ENCODE peak calls at places on chromosomes 13 and 19, in five cellular contexts. L, C, Z, P and H are unnamed samples.

GRCh38 chr13:28401303-28402056 is 93.4 kb downstream of the FLT1 start:
- DNase-seq in L (no peak), C (no peak), Z (no peak), P (no peak), H (no peak)

GRCh38 chr19:12364391-12365093 is 941 bp downstream of the ZNF442 start:
- DNase-seq in L (no peak), C (peak), Z (peak), P (no peak), H (no peak)

GRCh38 chr13:38687246-38688229 is 661 bp downstream of the FREM2 start:
- DNase-seq in L (peak), C (no peak), Z (peak), P (no peak), H (no peak)

GRCh38 chr13:36345438-36346221 is 564 bp downstream of the SPART start:
- DNase-seq in L (peak), C (peak), Z (peak), P (peak), H (peak)

GRCh38 chr13:24066405-24067292 is 93.9 kb upstream of the SPATA13 start:
- DNase-seq in L (no peak), C (no peak), Z (no peak), P (no peak), H (no peak)

GRCh38 chr19:21022996-21023395 is 2.5 kb downstream of the ZNF430 start:
- DNase-seq in L (no peak), C (no peak), Z (no peak), P (no peak), H (no peak)

GRCh38 chr19:44303976-44304568 is 753 bp downstream of the ZNF235 start:
- DNase-seq in L (no peak), C (no peak), Z (peak), P (no peak), H (no peak)

GRCh38 chr19:36378625-36379509 is at the start of gene ZFP14:
- DNase-seq in L (peak), C (peak), Z (peak), P (peak), H (peak)

GRCh38 chr13:78022164-78022877 is 103.7 kb upstream of the EDNRB start:
- DNase-seq in L (no peak), C (peak), Z (peak), P (peak), H (peak)

GRCh38 chr13:29707876-29708543 is 112.5 kb upstream of the SLC7A1 start:
- DNase-seq in L (no peak), C (no peak), Z (peak), P (peak), H (no peak)

GRCh38 chr13:34207334-34207733 is 389.4 kb downstream of the RFC3 start:
- DNase-seq in L (no peak), C (peak), Z (no peak), P (no peak), H (no peak)

GRCh38 chr13:45269204-45269603 is 68.4 kb upstream of the KCTD4 start:
- DNase-seq in L (no peak), C (no peak), Z (no peak), P (no peak), H (no peak)

GRCh38 chr19:7203317-7203716 is 90.9 kb downstream of the INSR start:
- DNase-seq in L (no peak), C (no peak), Z (peak), P (no peak), H (no peak)

GRCh38 chr19:3375221-3376088 is 9.1 kb downstream of the NFIC start:
- DNase-seq in L (no peak), C (peak), Z (no peak), P (peak), H (no peak)

GRCh38 chr13:65926750-65927171 is 1303.4 kb downstream of the PCDH9 start:
- DNase-seq in L (no peak), C (peak), Z (peak), P (no peak), H (no peak)

GRCh38 chr13:74338341-74338740 is 204.1 kb upstream of the KLF12 start:
- DNase-seq in L (no peak), C (no peak), Z (no peak), P (no peak), H (no peak)

GRCh38 chr19:1857648-1858326 is 5.6 kb downstream of the KLF16 start:
- DNase-seq in L (no peak), C (no peak), Z (peak), P (no peak), H (no peak)

GRCh38 chr13:61339054-61339621 is 76.5 kb downstream of the PCDH20 start:
- DNase-seq in L (peak), C (no peak), Z (no peak), P (no peak), H (no peak)

GRCh38 chr19:50969413-50969760 is at the start of gene KLK6:
- DNase-seq in L (no peak), C (no peak), Z (no peak), P (no peak), H (no peak)

GRCh38 chr13:62525652-62526051 is 1110.0 kb upstream of the PCDH20 start:
- DNase-seq in L (no peak), C (no peak), Z (no peak), P (no peak), H (no peak)

GRCh38 chr13:68708336-68708908 is 1399.2 kb upstream of the ATXN8OS start:
- DNase-seq in L (peak), C (no peak), Z (no peak), P (no peak), H (no peak)

GRCh38 chr19:6521718-6522646 is 8.8 kb upstream of the TNFSF9 start:
- DNase-seq in L (no peak), C (no peak), Z (peak), P (peak), H (peak)

GRCh38 chr19:41030651-41031050 is 39.6 kb downstream of the CYP2B6 start:
- DNase-seq in L (no peak), C (no peak), Z (no peak), P (no peak), H (no peak)

GRCh38 chr19:21328402-21328801 is 808 bp downstream of the ZNF708 start:
- DNase-seq in L (no peak), C (no peak), Z (no peak), P (no peak), H (no peak)

GRCh38 chr13:40484101-40484800 is 182.2 kb downstream of the FOXO1 start:
- DNase-seq in L (no peak), C (no peak), Z (no peak), P (no peak), H (no peak)

GRCh38 chr13:111503905-111504695 is 183.7 kb downstream of the TEX29 start:
- DNase-seq in L (no peak), C (no peak), Z (no peak), P (no peak), H (no peak)

GRCh38 chr19:3210347-3211017 is 14.0 kb upstream of the CELF5 start:
- DNase-seq in L (peak), C (no peak), Z (peak), P (peak), H (peak)

GRCh38 chr13:61954092-61954491 is 538.4 kb upstream of the PCDH20 start:
- DNase-seq in L (no peak), C (no peak), Z (no peak), P (no peak), H (no peak)

GRCh38 chr19:32403291-32403995 is 2.1 kb upstream of the DPY19L3 start:
- DNase-seq in L (no peak), C (no peak), Z (no peak), P (no peak), H (no peak)

GRCh38 chr19:14979136-14979497 is 547 bp downstream of the SLC1A6 start:
- DNase-seq in L (no peak), C (no peak), Z (no peak), P (no peak), H (no peak)

GRCh38 chr19:4064073-4064550 is 2.6 kb downstream of the ZBTB7A start:
- DNase-seq in L (peak), C (no peak), Z (peak), P (no peak), H (no peak)

GRCh38 chr19:45560686-45561085 is 23.9 kb downstream of the OPA3 start:
- DNase-seq in L (peak), C (no peak), Z (no peak), P (no peak), H (no peak)

GRCh38 chr13:66994097-66994496 is 236.0 kb downstream of the PCDH9 start:
- DNase-seq in L (peak), C (peak), Z (peak), P (peak), H (no peak)

GRCh38 chr13:41130356-41130755 is 2.2 kb downstream of the KBTBD6 start:
- DNase-seq in L (no peak), C (no peak), Z (no peak), P (no peak), H (no peak)

GRCh38 chr19:46741447-46741846 is 4.4 kb upstream of the FKRP start:
- DNase-seq in L (peak), C (no peak), Z (no peak), P (no peak), H (no peak)

DNA sequence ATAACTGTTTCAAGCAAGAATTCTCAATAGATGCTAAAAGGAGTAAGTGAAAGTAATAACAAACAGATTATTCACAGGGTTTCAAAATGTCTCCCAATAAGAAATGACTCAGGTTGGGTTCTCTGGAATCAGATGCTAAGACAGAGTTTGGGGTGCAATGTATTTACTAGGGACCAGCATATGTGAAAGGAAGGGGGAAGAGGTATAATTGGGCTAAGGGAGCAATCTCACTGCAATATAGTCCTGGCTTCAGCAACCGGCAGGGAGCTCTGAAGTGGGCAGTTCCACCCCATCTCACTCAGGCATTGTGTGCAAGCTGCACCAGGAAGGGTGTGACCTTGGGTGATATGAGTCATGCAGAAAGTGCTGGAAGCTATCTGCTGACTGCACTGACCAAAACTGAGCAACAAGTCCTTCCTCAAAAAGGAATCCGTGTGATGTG is 23.4 kb downstream of the ZDHHC20 start:
- DNase-seq in L (peak), C (peak), Z (peak), P (peak), H (peak)
- TF ChIP-seq CTCF in L (no peak), C (no peak), Z (no peak), P (no peak), H (no peak)

GRCh38 chr13:46385946-46386345 is 1.1 kb downstream of the RUBCNL start:
- DNase-seq in L (no peak), C (no peak), Z (peak), P (no peak), H (no peak)
- TF ChIP-seq CTCF in L (no peak), C (no peak), Z (no peak), P (no peak), H (no peak)

GRCh38 chr13:75416327-75417005 is 65.5 kb downstream of the TBC1D4 start:
- DNase-seq in L (no peak), C (no peak), Z (no peak), P (no peak), H (no peak)
- TF ChIP-seq CTCF in L (no peak), C (no peak), Z (no peak), P (no peak), H (no peak)

GRCh38 chr13:26503826-26504594 is 53.5 kb upstream of the WASF3 start:
- DNase-seq in L (no peak), C (no peak), Z (no peak), P (no peak), H (no peak)
- TF ChIP-seq CTCF in L (no peak), C (no peak), Z (no peak), P (no peak), H (no peak)